ENCODE peak calls at places on chromosome 13, in five cellular contexts. One of them, this sample, is unnamed.

GRCh38 chr13:78382481-78382880 is 220.9 kb downstream of the POU4F1 start:
- DNase-seq in OCI-LY7: no peak
- DNase-seq in spleen: no peak
- DNase-seq in ovary: no peak
- DNase-seq in heart left ventricle: peak; percentile 58
- DNase-seq in this sample: no peak

GRCh38 chr13:106616729-106617128 is 48.8 kb upstream of the ARGLU1 start:
- DNase-seq in OCI-LY7: no peak
- DNase-seq in spleen: no peak
- DNase-seq in ovary: no peak
- DNase-seq in heart left ventricle: no peak
- DNase-seq in this sample: no peak

GRCh38 chr13:58598241-58598640 is 966.7 kb downstream of the PCDH17 start:
- DNase-seq in OCI-LY7: no peak
- DNase-seq in spleen: no peak
- DNase-seq in ovary: no peak
- DNase-seq in heart left ventricle: no peak
- DNase-seq in this sample: no peak

GRCh38 chr13:31638577-31638976 is 100.7 kb upstream of the RXFP2 start:
- DNase-seq in OCI-LY7: no peak
- DNase-seq in spleen: no peak
- DNase-seq in ovary: no peak
- DNase-seq in heart left ventricle: no peak
- DNase-seq in this sample: no peak

GRCh38 chr13:50893211-50893852 is 16.3 kb upstream of the RNASEH2B start:
- DNase-seq in OCI-LY7: peak; percentile 93
- DNase-seq in spleen: no peak
- DNase-seq in ovary: no peak
- DNase-seq in heart left ventricle: no peak
- DNase-seq in this sample: peak; percentile 56

GRCh38 chr13:36888645-36889044 is 31.4 kb downstream of the SMAD9 start:
- DNase-seq in OCI-LY7: no peak
- DNase-seq in spleen: no peak
- DNase-seq in ovary: no peak
- DNase-seq in heart left ventricle: no peak
- DNase-seq in this sample: no peak

GRCh38 chr13:20191311-20191901 is 1.3 kb downstream of the GJB2 start:
- DNase-seq in OCI-LY7: no peak
- DNase-seq in spleen: no peak
- DNase-seq in ovary: no peak
- DNase-seq in heart left ventricle: peak; percentile 40
- DNase-seq in this sample: no peak

GRCh38 chr13:31947105-31947504 is 84.5 kb upstream of the FRY start:
- DNase-seq in OCI-LY7: no peak
- DNase-seq in spleen: no peak
- DNase-seq in ovary: no peak
- DNase-seq in heart left ventricle: no peak
- DNase-seq in this sample: no peak

GRCh38 chr13:32285633-32285965 is 29.6 kb downstream of the ZAR1L start:
- DNase-seq in OCI-LY7: no peak
- DNase-seq in spleen: no peak
- DNase-seq in ovary: no peak
- DNase-seq in heart left ventricle: no peak
- DNase-seq in this sample: no peak

GRCh38 chr13:45500492-45501174 is 35.9 kb downstream of the COG3 start:
- DNase-seq in OCI-LY7: no peak
- DNase-seq in spleen: no peak
- DNase-seq in ovary: no peak
- DNase-seq in heart left ventricle: no peak
- DNase-seq in this sample: no peak

GRCh38 chr13:86567119-86567518 is 767.9 kb upstream of the SLITRK6 start:
- DNase-seq in OCI-LY7: peak; percentile 11
- DNase-seq in spleen: no peak
- DNase-seq in ovary: no peak
- DNase-seq in heart left ventricle: no peak
- DNase-seq in this sample: no peak

GRCh38 chr13:62357887-62358645 is 942.4 kb upstream of the PCDH20 start:
- DNase-seq in OCI-LY7: peak; percentile 74
- DNase-seq in spleen: no peak
- DNase-seq in ovary: no peak
- DNase-seq in heart left ventricle: no peak
- DNase-seq in this sample: peak; percentile 10

GRCh38 chr13:59534806-59535205 is 628.9 kb downstream of the DIAPH3 start:
- DNase-seq in OCI-LY7: no peak
- DNase-seq in spleen: no peak
- DNase-seq in ovary: no peak
- DNase-seq in heart left ventricle: no peak
- DNase-seq in this sample: no peak

GRCh38 chr13:113454936-113455335 is 1.6 kb upstream of the ADPRHL1 start:
- DNase-seq in OCI-LY7: no peak
- DNase-seq in spleen: no peak
- DNase-seq in ovary: no peak
- DNase-seq in heart left ventricle: peak; percentile 24
- DNase-seq in this sample: no peak

GRCh38 chr13:113456116-113456702 is 2.9 kb upstream of the ADPRHL1 start:
- DNase-seq in OCI-LY7: no peak
- DNase-seq in spleen: no peak
- DNase-seq in ovary: no peak
- DNase-seq in heart left ventricle: peak; percentile 11
- DNase-seq in this sample: no peak

GRCh38 chr13:113455384-113455783 is 2.1 kb upstream of the ADPRHL1 start:
- DNase-seq in OCI-LY7: no peak
- DNase-seq in spleen: no peak
- DNase-seq in ovary: no peak
- DNase-seq in heart left ventricle: peak; percentile 23
- DNase-seq in this sample: no peak

GRCh38 chr13:113458218-113459065 is 5.2 kb upstream of the ADPRHL1 start:
- DNase-seq in OCI-LY7: no peak
- DNase-seq in spleen: no peak
- DNase-seq in ovary: no peak
- DNase-seq in heart left ventricle: peak; percentile 65
- DNase-seq in this sample: no peak

DNA sequence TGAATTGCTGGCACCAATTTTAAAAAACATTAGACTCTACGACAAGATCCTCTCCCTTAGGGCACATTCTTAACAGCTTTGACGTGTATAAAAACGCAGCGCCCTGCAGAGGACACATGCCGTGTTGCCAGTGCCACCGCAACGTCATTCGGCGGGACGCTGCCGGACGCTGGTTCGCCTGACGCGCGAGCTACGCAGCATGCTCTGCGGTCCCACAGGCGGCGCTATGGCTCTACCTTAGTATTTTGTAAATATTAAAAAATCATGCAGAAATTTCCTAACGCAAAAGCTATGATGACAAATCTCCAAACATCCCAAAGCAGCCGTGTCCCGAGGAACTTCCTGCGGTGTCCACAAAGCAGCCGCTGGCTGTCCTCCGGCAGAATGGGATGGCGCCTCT is 4.2 kb upstream of the ADPRHL1 start:
- DNase-seq in OCI-LY7: no peak
- DNase-seq in spleen: no peak
- DNase-seq in ovary: no peak
- DNase-seq in heart left ventricle: no peak
- DNase-seq in this sample: no peak
- TF ChIP-seq CTCF in OCI-LY7: no peak
- TF ChIP-seq CTCF in spleen: no peak
- TF ChIP-seq CTCF in ovary: no peak
- TF ChIP-seq CTCF in heart left ventricle: no peak
- TF ChIP-seq CTCF in this sample: no peak

GRCh38 chr13:104314926-104315535 is 1248.8 kb upstream of the SLC10A2 start:
- DNase-seq in OCI-LY7: no peak
- DNase-seq in spleen: no peak
- DNase-seq in ovary: no peak
- DNase-seq in heart left ventricle: no peak
- DNase-seq in this sample: no peak

GRCh38 chr13:104315606-104316005 is 1249.4 kb upstream of the SLC10A2 start:
- DNase-seq in OCI-LY7: no peak
- DNase-seq in spleen: no peak
- DNase-seq in ovary: no peak
- DNase-seq in heart left ventricle: no peak
- DNase-seq in this sample: no peak

GRCh38 chr13:104320446-104320845 is 1254.2 kb upstream of the SLC10A2 start:
- DNase-seq in OCI-LY7: no peak
- DNase-seq in spleen: no peak
- DNase-seq in ovary: no peak
- DNase-seq in heart left ventricle: no peak
- DNase-seq in this sample: no peak

GRCh38 chr13:104321756-104322155 is 1255.5 kb upstream of the SLC10A2 start:
- DNase-seq in OCI-LY7: no peak
- DNase-seq in spleen: no peak
- DNase-seq in ovary: no peak
- DNase-seq in heart left ventricle: no peak
- DNase-seq in this sample: no peak

GRCh38 chr13:104318121-104318520 is 1251.9 kb upstream of the SLC10A2 start:
- DNase-seq in OCI-LY7: no peak
- DNase-seq in spleen: no peak
- DNase-seq in ovary: no peak
- DNase-seq in heart left ventricle: no peak
- DNase-seq in this sample: no peak
- TF ChIP-seq CTCF in OCI-LY7: no peak
- TF ChIP-seq CTCF in spleen: no peak
- TF ChIP-seq CTCF in ovary: no peak
- TF ChIP-seq CTCF in heart left ventricle: no peak
- TF ChIP-seq CTCF in this sample: no peak

DNA sequence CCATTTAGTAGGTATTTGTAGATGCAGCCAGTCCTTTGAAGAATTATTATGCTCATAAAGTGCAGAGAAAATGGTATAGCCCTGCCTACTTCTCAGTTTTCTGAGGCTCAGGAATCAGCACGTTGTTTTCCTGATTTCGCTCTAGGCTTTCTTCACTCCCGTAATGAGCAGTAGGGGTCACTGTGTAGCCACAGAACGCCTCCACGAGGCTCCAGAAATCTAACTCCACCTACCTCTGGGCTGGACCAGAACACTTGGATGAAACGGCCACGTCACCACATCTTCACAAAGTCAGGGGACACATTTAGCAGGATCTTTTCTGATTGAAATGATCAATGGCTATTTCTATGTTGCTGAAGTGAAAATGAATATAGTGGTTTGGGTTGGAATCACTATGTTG is 49.8 kb upstream of the GTF3A start:
- DNase-seq in OCI-LY7: peak; percentile 68
- DNase-seq in spleen: no peak
- DNase-seq in ovary: peak; percentile 62
- DNase-seq in heart left ventricle: peak; percentile 58
- DNase-seq in this sample: peak; percentile 71
- TF ChIP-seq CTCF in OCI-LY7: peak; percentile 91
- TF ChIP-seq CTCF in spleen: peak; percentile 73
- TF ChIP-seq CTCF in ovary: peak; percentile 44
- TF ChIP-seq CTCF in heart left ventricle: peak; percentile 66
- TF ChIP-seq CTCF in this sample: peak; percentile 71

GRCh38 chr13:81487151-81487550 is 1146.2 kb upstream of the SPRY2 start:
- DNase-seq in OCI-LY7: no peak
- DNase-seq in spleen: no peak
- DNase-seq in ovary: no peak
- DNase-seq in heart left ventricle: no peak
- DNase-seq in this sample: no peak
- TF ChIP-seq CTCF in OCI-LY7: peak; percentile 39
- TF ChIP-seq CTCF in spleen: no peak
- TF ChIP-seq CTCF in ovary: no peak
- TF ChIP-seq CTCF in heart left ventricle: no peak
- TF ChIP-seq CTCF in this sample: peak; percentile 3

GRCh38 chr13:70518081-70518480 is 409.8 kb upstream of the KLHL1 start:
- DNase-seq in OCI-LY7: no peak
- DNase-seq in spleen: no peak
- DNase-seq in ovary: no peak
- DNase-seq in heart left ventricle: no peak
- DNase-seq in this sample: no peak
- TF ChIP-seq CTCF in OCI-LY7: no peak
- TF ChIP-seq CTCF in spleen: no peak
- TF ChIP-seq CTCF in ovary: no peak
- TF ChIP-seq CTCF in heart left ventricle: no peak
- TF ChIP-seq CTCF in this sample: no peak